ENCODE peak calls at places on chromosomes 13 and 19, in nine cellular contexts. L is T-helper 17 cell, A is ascending aorta, S is NCI-H1417, Z is kidney tubule cell, W is kidney glomerular epithelial cell, Q is EL, U is kidney epithelial cell, X is cardiac muscle cell. R is an unnamed sample.

GRCh38 chr19:45495178-45495577 is 1.7 kb downstream of the RTN2 start:
- DNase-seq in U (no peak), L (no peak), X (no peak), Z (no peak), S (no peak), Q (no peak), W (no peak), A (no peak), R (no peak)

GRCh38 chr13:40153516-40153915 is 498.1 kb downstream of the COG6 start:
- DNase-seq in U (no peak), Z (no peak), X (peak; percentile 39), W (no peak), Q (no peak), A (no peak), L (no peak), S (no peak), R (no peak)

GRCh38 chr19:2331601-2332246 is 3.2 kb downstream of the SPPL2B start:
- DNase-seq in U (no peak), X (no peak), Z (no peak), S (peak; percentile 56), A (no peak), L (no peak), W (no peak), Q (no peak), R (no peak)

GRCh38 chr19:36089847-36090246 is 21.1 kb upstream of the OVOL3 start:
- DNase-seq in W (no peak), U (no peak), A (no peak), S (no peak), X (no peak), Z (no peak), L (no peak), Q (no peak), R (no peak)

GRCh38 chr19:55341191-55342043 is 1.7 kb downstream of the KMT5C start:
- DNase-seq in W (no peak), L (peak; percentile 45), X (peak; percentile 73), U (no peak), S (peak; percentile 88), Q (peak; percentile 69), Z (peak; percentile 76), A (no peak), R (no peak)

GRCh38 chr13:34161829-34162544 is 344.0 kb downstream of the RFC3 start:
- DNase-seq in U (peak; percentile 54), Q (peak; percentile 29), Z (peak; percentile 51), L (no peak), X (peak; percentile 77), W (no peak), A (no peak), S (peak; percentile 68), R (no peak)

GRCh38 chr13:38348890-38349289 is 761 bp upstream of the UFM1 start:
- DNase-seq in Z (peak; percentile 73), Q (peak; percentile 25), W (peak; percentile 57), X (no peak), S (peak; percentile 31), U (no peak), L (no peak), A (no peak), R (no peak)

GRCh38 chr19:49556412-49557398 is 23.7 kb downstream of the NOSIP start:
- DNase-seq in Z (no peak), L (no peak), W (no peak), S (no peak), X (no peak), U (no peak), Q (no peak), A (no peak), R (peak; percentile 65)

GRCh38 chr13:51298812-51299211 is 40.7 kb upstream of the SERPINE3 start:
- DNase-seq in Z (no peak), U (no peak), W (no peak), A (no peak), L (no peak), S (no peak), Q (no peak), X (peak; percentile 29), R (no peak)

GRCh38 chr19:12884627-12884925 is 2.4 kb downstream of the KLF1 start:
- DNase-seq in S (no peak), U (no peak), Z (no peak), W (no peak), X (no peak), A (no peak), Q (no peak), L (no peak), R (no peak)

GRCh38 chr13:23621316-23621645 is 51.1 kb downstream of the TNFRSF19 start:
- DNase-seq in Q (peak; percentile 91), L (no peak), W (peak; percentile 94), A (no peak), U (peak; percentile 97), X (no peak), S (no peak), Z (peak; percentile 100), R (no peak)

GRCh38 chr13:109208522-109208921 is 577.9 kb downstream of the IRS2 start:
- DNase-seq in X (no peak), Q (peak; percentile 12), W (no peak), L (no peak), U (no peak), Z (no peak), S (no peak), A (no peak), R (no peak)

GRCh38 chr13:42066542-42066941 is 18.1 kb downstream of the DGKH start:
- DNase-seq in Q (peak; percentile 92), W (no peak), A (no peak), Z (no peak), L (no peak), S (no peak), U (no peak), X (peak; percentile 55), R (no peak)

GRCh38 chr19:50005428-50005827 is 19.7 kb downstream of the VRK3 start:
- DNase-seq in Z (no peak), A (no peak), L (no peak), W (no peak), S (no peak), U (no peak), Q (no peak), X (no peak), R (no peak)

GRCh38 chr19:47190167-47190727 is 40.8 kb downstream of the BBC3 start:
- DNase-seq in U (peak; percentile 67), X (peak; percentile 89), W (peak; percentile 84), S (no peak), L (no peak), Z (peak; percentile 69), Q (peak; percentile 75), A (peak; percentile 29), R (no peak)

GRCh38 chr13:53783466-53783865 is 754.9 kb downstream of the OLFM4 start:
- DNase-seq in U (no peak), L (no peak), W (no peak), X (no peak), Z (no peak), S (peak; percentile 36), A (no peak), Q (no peak), R (no peak)

GRCh38 chr19:12543855-12544254 is 7.4 kb downstream of the ZNF564 start:
- DNase-seq in S (no peak), A (no peak), Q (no peak), Z (no peak), U (no peak), L (no peak), X (peak; percentile 41), W (no peak), R (no peak)

GRCh38 chr19:13026478-13026999 is 31.3 kb downstream of the NFIX start:
- DNase-seq in A (no peak), S (peak; percentile 73), W (peak; percentile 66), Z (peak; percentile 73), L (no peak), U (peak; percentile 69), X (peak; percentile 45), Q (no peak), R (no peak)

GRCh38 chr13:31409678-31410356 is 210.0 kb downstream of the B3GLCT start:
- DNase-seq in Z (peak; percentile 6), X (no peak), U (no peak), A (no peak), S (no peak), L (no peak), Q (no peak), W (no peak), R (no peak)

GRCh38 chr19:17805427-17805826 is 10.5 kb downstream of the B3GNT3 start:
- DNase-seq in U (no peak), Q (no peak), S (no peak), L (no peak), W (no peak), Z (no peak), A (no peak), X (no peak), R (no peak)

GRCh38 chr19:35845215-35846037 is 6.9 kb downstream of the NPHS1 start:
- DNase-seq in A (no peak), X (no peak), W (no peak), L (no peak), U (no peak), Q (no peak), Z (peak; percentile 31), S (peak; percentile 14), R (no peak)

GRCh38 chr13:66328486-66328885 is 901.6 kb downstream of the PCDH9 start:
- DNase-seq in Q (no peak), L (no peak), A (no peak), Z (no peak), W (no peak), U (no peak), X (no peak), S (no peak), R (no peak)

GRCh38 chr13:35714096-35714495 is 237.6 kb upstream of the MAB21L1 start:
- DNase-seq in U (no peak), A (no peak), Q (peak; percentile 58), L (no peak), X (no peak), W (no peak), Z (no peak), S (no peak), R (no peak)

GRCh38 chr13:30739646-30740642 is 4.6 kb downstream of the ALOX5AP start:
- DNase-seq in Q (peak; percentile 73), W (peak; percentile 62), U (peak; percentile 57), A (no peak), L (peak; percentile 17), Z (peak; percentile 88), S (peak; percentile 9), X (peak; percentile 89), R (no peak)